ENCODE peak calls at places on chromosomes 4 and X, in six cellular contexts. B is HFF-Myc, E is astrocyte, C is B cell, D is astrocyte of the cerebellum, G is brain microvascular endothelial cell. O is an unnamed sample.

GRCh38 chrX:51496501-51497291 is at the start of gene NUDT11:
- DNase-seq in B (no peak), E (peak), C (peak), D (peak), G (peak), O (no peak)

GRCh38 chr4:139633661-139634060 is 32.0 kb upstream of the MGST2 start:
- DNase-seq in B (no peak), E (no peak), C (no peak), D (no peak), G (peak), O (no peak)

GRCh38 chrX:139924069-139924695 is 8.7 kb downstream of the ATP11C start:
- DNase-seq in B (no peak), E (no peak), C (no peak), D (no peak), G (no peak), O (no peak)

GRCh38 chr4:110848787-110849186 is 225.9 kb upstream of the PITX2 start:
- DNase-seq in B (no peak), E (no peak), C (no peak), D (no peak), G (no peak), O (no peak)

GRCh38 chr4:110085131-110085530 is 113.3 kb downstream of the ELOVL6 start:
- DNase-seq in B (no peak), E (no peak), C (no peak), D (no peak), G (peak), O (no peak)

GRCh38 chr4:138982754-138983153 is 32.8 kb upstream of the NOCT start:
- DNase-seq in B (no peak), E (no peak), C (no peak), D (no peak), G (no peak), O (no peak)

GRCh38 chrX:104668550-104668949 is 102.6 kb downstream of the IL1RAPL2 start:
- DNase-seq in B (no peak), E (peak), C (no peak), D (peak), G (no peak), O (no peak)

GRCh38 chr4:153919667-153920066 is 130.8 kb upstream of the SFRP2 start:
- DNase-seq in B (no peak), E (no peak), C (no peak), D (no peak), G (no peak), O (no peak)

GRCh38 chr4:77151246-77151645 is 5.8 kb upstream of the CCNG2 start:
- DNase-seq in B (no peak), E (no peak), C (no peak), D (no peak), G (no peak), O (no peak)

GRCh38 chr4:124061413-124061812 is 651.1 kb downstream of the ANKRD50 start:
- DNase-seq in B (peak), E (peak), C (no peak), D (peak), G (no peak), O (no peak)

GRCh38 chr4:40763228-40763716 is 13.5 kb downstream of the NSUN7 start:
- DNase-seq in B (no peak), E (peak), C (no peak), D (no peak), G (peak), O (peak)

GRCh38 chr4:76984127-76984526 is 34.6 kb downstream of the SEPTIN11 start:
- DNase-seq in B (no peak), E (peak), C (no peak), D (no peak), G (no peak), O (no peak)

GRCh38 chrX:46200423-46200822 is 344.8 kb downstream of the ZNF674 start:
- DNase-seq in B (no peak), E (no peak), C (no peak), D (no peak), G (no peak), O (no peak)

GRCh38 chr4:147378780-147379179 is 102.1 kb upstream of the EDNRA start:
- DNase-seq in B (no peak), E (no peak), C (no peak), D (no peak), G (no peak), O (no peak)

GRCh38 chrX:149570668-149571067 is 16.6 kb downstream of the MAGEA9B start:
- DNase-seq in B (peak), E (peak), C (no peak), D (no peak), G (peak), O (peak)

GRCh38 chr4:3288571-3289094 is 4.2 kb upstream of the RGS12 start:
- DNase-seq in B (no peak), E (no peak), C (no peak), D (no peak), G (no peak), O (no peak)

GRCh38 chr4:56048621-56049427 is 100.1 kb downstream of the CEP135 start:
- DNase-seq in B (no peak), E (peak), C (peak), D (no peak), G (peak), O (no peak)

GRCh38 chr4:147830102-147830463 is 98.2 kb downstream of the ARHGAP10 start:
- DNase-seq in B (no peak), E (no peak), C (no peak), D (no peak), G (no peak), O (no peak)

GRCh38 chr4:111475001-111475400 is 670.3 kb upstream of the FAM241A start:
- DNase-seq in B (no peak), E (peak), C (no peak), D (peak), G (peak), O (no peak)

GRCh38 chr4:25860586-25861421 is 2.0 kb downstream of the SEL1L3 start:
- DNase-seq in B (no peak), E (no peak), C (peak), D (no peak), G (no peak), O (no peak)

GRCh38 chr4:4762909-4763814 is 96.3 kb upstream of the MSX1 start:
- DNase-seq in B (peak), E (peak), C (no peak), D (peak), G (peak), O (peak)

GRCh38 chr4:25712611-25713010 is 57.0 kb downstream of the SLC34A2 start:
- DNase-seq in B (no peak), E (no peak), C (no peak), D (no peak), G (no peak), O (no peak)

GRCh38 chr4:54449999-54450398 is 207.8 kb upstream of the KIT start:
- DNase-seq in B (no peak), E (no peak), C (no peak), D (no peak), G (no peak), O (no peak)

GRCh38 chrX:46040001-46040400 is 505.2 kb downstream of the ZNF674 start:
- DNase-seq in B (no peak), E (no peak), C (no peak), D (no peak), G (no peak), O (no peak)

GRCh38 chr4:141375855-141376254 is 155.2 kb downstream of the ZNF330 start:
- DNase-seq in B (peak), E (peak), C (no peak), D (peak), G (peak), O (peak)

GRCh38 chrX:10615931-10616780 is 4.2 kb downstream of the MID1 start:
- DNase-seq in B (no peak), E (peak), C (peak), D (no peak), G (peak), O (no peak)

GRCh38 chr4:38664704-38665401 is 854 bp downstream of the KLF3 start:
- DNase-seq in B (no peak), E (peak), C (peak), D (no peak), G (no peak), O (no peak)

GRCh38 chr4:41095973-41096372 is 118.4 kb downstream of the APBB2 start:
- DNase-seq in B (no peak), E (peak), C (no peak), D (peak), G (peak), O (peak)

GRCh38 chr4:123127218-123127617 is 204.8 kb upstream of the NUDT6 start:
- DNase-seq in B (no peak), E (no peak), C (no peak), D (peak), G (no peak), O (no peak)

GRCh38 chrX:10496345-10496965 is 123.9 kb downstream of the MID1 start:
- DNase-seq in B (no peak), E (peak), C (no peak), D (peak), G (peak), O (peak)

GRCh38 chrX:65035451-65035779 is 59.2 kb upstream of the ZC4H2 start:
- DNase-seq in B (no peak), E (peak), C (peak), D (no peak), G (peak), O (no peak)

GRCh38 chrX:129760155-129760554 is 19.6 kb upstream of the SASH3 start:
- DNase-seq in B (no peak), E (no peak), C (no peak), D (no peak), G (no peak), O (no peak)

GRCh38 chrX:19625612-19626011 is 110.3 kb upstream of the MAP3K15 start:
- DNase-seq in B (no peak), E (peak), C (no peak), D (no peak), G (no peak), O (no peak)

GRCh38 chrX:53718073-53718472 is 31.6 kb upstream of the HUWE1 start:
- DNase-seq in B (no peak), E (no peak), C (no peak), D (no peak), G (no peak), O (no peak)
- TF ChIP-seq CTCF in B (no peak), E (no peak), C (no peak), D (no peak), G (no peak), O (no peak)

GRCh38 chr4:23333946-23334878 is 555.6 kb downstream of the PPARGC1A start:
- DNase-seq in B (peak), E (peak), C (no peak), D (peak), G (peak), O (peak)
- TF ChIP-seq CTCF in B (no peak), E (no peak), C (no peak), D (peak), G (peak), O (no peak)

DNA sequence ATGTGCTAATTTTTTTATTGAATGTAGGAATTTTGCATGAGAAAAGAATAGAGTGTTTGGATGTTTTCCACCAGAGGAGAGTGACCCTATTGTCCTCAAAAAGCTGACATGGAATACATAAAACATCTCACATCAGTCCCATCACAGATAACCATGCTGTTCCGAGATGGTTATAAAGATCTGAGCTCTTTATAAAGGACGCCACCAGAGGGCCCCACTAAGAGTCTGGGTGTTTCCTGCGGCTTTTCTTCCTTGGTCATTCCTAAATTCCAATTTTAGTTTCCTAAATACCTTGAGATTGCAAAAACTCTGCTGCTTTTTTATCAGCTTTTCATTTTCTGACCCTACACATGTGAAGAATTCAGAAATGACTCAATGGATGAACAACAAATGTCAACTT is 504.5 kb upstream of the FRG1 start:
- DNase-seq in B (no peak), E (no peak), C (no peak), D (no peak), G (no peak), O (no peak)
- TF ChIP-seq CTCF in B (peak), E (no peak), C (no peak), D (no peak), G (no peak), O (no peak)

DNA sequence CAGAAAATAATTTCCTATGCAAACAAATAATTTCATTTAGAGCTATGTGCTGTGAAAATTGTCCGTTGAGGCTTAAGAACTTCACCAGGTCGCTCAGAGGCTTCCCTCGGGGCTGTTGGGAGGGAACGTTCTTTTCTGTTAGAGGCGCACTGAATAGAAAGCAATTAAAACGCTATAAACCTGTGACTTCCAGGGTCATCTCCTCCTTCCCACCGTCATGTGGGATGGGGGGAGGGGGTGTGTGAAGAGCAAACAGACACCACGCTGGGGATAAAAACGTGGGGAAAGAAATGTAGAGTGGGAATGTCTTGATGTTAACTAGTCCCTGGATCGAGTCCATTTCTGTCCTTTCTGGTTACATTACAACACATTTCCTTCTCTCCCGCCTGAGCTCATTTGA is 35.3 kb upstream of the ZNF518B start:
- DNase-seq in B (no peak), E (no peak), C (no peak), D (no peak), G (no peak), O (no peak)
- TF ChIP-seq CTCF in B (no peak), E (no peak), C (no peak), D (no peak), G (no peak), O (no peak)

DNA sequence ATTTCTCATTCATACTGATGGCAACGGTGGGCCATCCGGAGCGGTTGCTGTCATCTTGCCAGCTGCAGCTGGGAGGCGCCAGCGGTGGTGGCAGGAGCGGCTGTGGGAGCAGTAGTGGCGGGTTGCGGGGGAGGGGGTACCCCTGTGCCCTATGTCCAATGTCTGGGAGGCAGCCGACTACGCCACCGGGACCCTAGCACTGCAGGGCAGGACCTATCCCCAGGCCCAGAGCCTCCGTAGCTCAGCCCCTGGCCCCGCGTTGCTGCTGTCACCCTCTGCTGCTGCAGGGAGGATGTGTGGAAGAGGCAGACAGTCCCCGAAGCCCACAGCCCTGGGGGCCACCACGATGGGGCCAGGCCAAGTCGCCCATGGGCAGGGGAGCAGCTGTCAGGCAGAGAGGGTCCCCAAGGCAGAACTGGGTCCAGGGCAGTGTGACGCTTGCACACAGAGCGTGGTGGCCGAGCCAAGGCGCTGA is 10.0 kb upstream of the SPP1 start:
- DNase-seq in B (no peak), E (no peak), C (no peak), D (no peak), G (no peak), O (no peak)
- TF ChIP-seq CTCF in B (no peak), E (no peak), C (no peak), D (no peak), G (no peak), O (no peak)

GRCh38 chrX:15127010-15127409 is 142.9 kb downstream of the ASB9 start:
- DNase-seq in B (no peak), E (no peak), C (no peak), D (no peak), G (no peak), O (no peak)
- TF ChIP-seq CTCF in B (no peak), E (no peak), C (no peak), D (peak), G (peak), O (peak)

GRCh38 chrX:40189018-40189417 is 91.3 kb upstream of the BCOR start:
- DNase-seq in B (no peak), E (peak), C (no peak), D (no peak), G (no peak), O (no peak)
- TF ChIP-seq CTCF in B (no peak), E (no peak), C (no peak), D (no peak), G (no peak), O (no peak)

DNA sequence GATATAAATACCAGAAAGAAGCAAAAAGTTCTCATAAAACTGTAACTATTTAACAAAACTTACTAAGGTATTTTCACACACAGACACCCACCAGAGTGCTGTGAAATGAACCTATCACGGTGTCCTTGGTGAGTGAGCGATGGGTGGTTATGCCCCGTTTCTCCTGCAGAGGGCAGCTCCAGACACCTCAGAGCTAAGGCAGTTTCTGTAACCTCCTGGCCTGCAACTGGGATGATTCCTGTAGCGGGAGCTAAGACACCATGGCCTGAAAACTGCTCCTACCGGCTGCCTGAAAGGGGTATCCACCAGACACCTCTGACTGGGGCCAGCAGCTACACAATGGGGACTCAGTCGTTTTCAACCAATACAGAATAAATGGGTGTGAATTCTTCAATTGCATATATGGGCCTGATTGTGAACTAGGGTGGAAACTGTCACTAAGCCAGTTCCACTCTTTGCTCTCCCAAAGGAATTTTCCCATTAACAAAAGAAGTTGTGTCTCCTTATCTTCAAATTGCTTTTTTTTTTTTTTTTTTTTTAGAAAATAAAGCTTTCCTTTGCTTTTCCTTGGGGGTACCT is 2375.8 kb upstream of the TENM3 start:
- DNase-seq in B (no peak), E (peak), C (peak), D (no peak), G (peak), O (peak)
- TF ChIP-seq CTCF in B (peak), E (peak), C (peak), D (peak), G (peak), O (peak)

GRCh38 chrX:29024813-29025342 is 437.6 kb downstream of the IL1RAPL1 start:
- DNase-seq in B (no peak), E (no peak), C (no peak), D (no peak), G (no peak), O (no peak)
- TF ChIP-seq CTCF in B (no peak), E (no peak), C (no peak), D (no peak), G (no peak), O (no peak)

O was measured in AG04450.